ENCODE peak calls at places on chromosomes 3 and 15, in six cellular contexts. O is BJ; A is brain microvascular endothelial cell; C is CD4-positive, alpha-beta T cell; J is NCI-H1694; R is HEK293T. F is an unnamed sample.

GRCh38 chr3:112230033-112230432 is 64.0 kb downstream of the SLC9C1 start:
- DNase-seq in O (no peak), A (no peak), C (no peak), J (no peak), R (no peak), F (no peak)

GRCh38 chr3:2838533-2839157 is 271.5 kb downstream of the IL5RA start:
- DNase-seq in O (no peak), A (no peak), C (no peak), J (no peak), R (no peak), F (peak)

GRCh38 chr3:112807685-112808084 is 39.0 kb downstream of the CD200R1L start:
- DNase-seq in O (no peak), A (no peak), C (no peak), J (no peak), R (no peak), F (no peak)

GRCh38 chr3:39136533-39137434 is 16.6 kb downstream of the CSRNP1 start:
- DNase-seq in O (no peak), A (no peak), C (no peak), J (no peak), R (no peak), F (no peak)

GRCh38 chr3:37163262-37164020 is 10.9 kb downstream of the LRRFIP2 start:
- DNase-seq in O (peak), A (peak), C (no peak), J (no peak), R (no peak), F (no peak)

GRCh38 chr3:184505053-184505452 is 56.5 kb upstream of the EPHB3 start:
- DNase-seq in O (no peak), A (no peak), C (no peak), J (no peak), R (no peak), F (no peak)

GRCh38 chr15:80240261-80240660 is 11.8 kb downstream of the CTXND1 start:
- DNase-seq in O (no peak), A (no peak), C (no peak), J (no peak), R (no peak), F (no peak)

GRCh38 chr15:61115241-61115640 is 113.9 kb downstream of the RORA start:
- DNase-seq in O (peak), A (no peak), C (no peak), J (no peak), R (no peak), F (no peak)

GRCh38 chr3:128544190-128544589 is 51.2 kb upstream of the GATA2 start:
- DNase-seq in O (no peak), A (no peak), C (no peak), J (no peak), R (no peak), F (no peak)

GRCh38 chr15:75591655-75592364 is 12.7 kb upstream of the PTPN9 start:
- DNase-seq in O (no peak), A (no peak), C (no peak), J (no peak), R (no peak), F (no peak)

GRCh38 chr3:22231061-22231460 is 480.1 kb upstream of the ZNF385D start:
- DNase-seq in O (no peak), A (peak), C (no peak), J (no peak), R (no peak), F (no peak)

GRCh38 chr15:65312400-65312916 is 8.0 kb downstream of the RNU5B-1 start:
- DNase-seq in O (no peak), A (no peak), C (no peak), J (no peak), R (peak), F (no peak)

GRCh38 chr3:111967071-111967470 is 11.8 kb upstream of the ABHD10 start:
- DNase-seq in O (no peak), A (no peak), C (no peak), J (no peak), R (no peak), F (no peak)

GRCh38 chr3:18868911-18869689 is 279.2 kb upstream of the KCNH8 start:
- DNase-seq in O (no peak), A (no peak), C (no peak), J (no peak), R (no peak), F (no peak)

GRCh38 chr3:60301142-60301541 is 950.1 kb downstream of the FHIT start:
- DNase-seq in O (no peak), A (peak), C (no peak), J (no peak), R (no peak), F (no peak)

GRCh38 chr3:26931891-26932290 is 309.3 kb downstream of the LRRC3B start:
- DNase-seq in O (no peak), A (no peak), C (no peak), J (no peak), R (no peak), F (no peak)

GRCh38 chr3:73228425-73228824 is 167.0 kb downstream of the EBLN2 start:
- DNase-seq in O (no peak), A (no peak), C (no peak), J (no peak), R (no peak), F (no peak)

GRCh38 chr3:28651159-28651558 is 302.5 kb upstream of the AZI2 start:
- DNase-seq in O (no peak), A (no peak), C (no peak), J (no peak), R (no peak), F (no peak)

GRCh38 chr3:107753494-107753893 is 230.7 kb downstream of the BBX start:
- DNase-seq in O (no peak), A (peak), C (no peak), J (peak), R (peak), F (peak)

GRCh38 chr15:64006642-64007041 is 39.6 kb downstream of the DAPK2 start:
- DNase-seq in O (no peak), A (no peak), C (no peak), J (no peak), R (no peak), F (no peak)

F was measured in NCI-H524.